ENCODE peak calls at places on chromosomes 2 and 18, in four cellular contexts. F is pancreas, D is fibroblast of pulmonary artery, K is tibial artery. O is an unnamed sample.
A peak's percentile ranks its signal among the peaks of the same experiment; 100 is the strongest.

GRCh38 chr2:105329197-105329554 is 359 bp downstream of the TGFBRAP1 start:
- DNase-seq in F (peak; percentile 54), D (no peak), K (no peak), O (peak; percentile 37)

GRCh38 chr2:214902273-214902672 is 92.8 kb upstream of the BARD1 start:
- DNase-seq in F (no peak), D (no peak), K (no peak), O (no peak)

GRCh38 chr18:45637546-45638327 is 22.5 kb downstream of the SLC14A2 start:
- DNase-seq in F (no peak), D (no peak), K (peak; percentile 45), O (no peak)

GRCh38 chr2:71067567-71068217 is 756 bp upstream of the NAGK start:
- DNase-seq in F (no peak), D (no peak), K (no peak), O (peak; percentile 37)

GRCh38 chr18:63342206-63342605 is 22.6 kb upstream of the BCL2 start:
- DNase-seq in F (no peak), D (peak; percentile 56), K (no peak), O (peak; percentile 53)

GRCh38 chr2:190528521-190529001 is 6.0 kb downstream of the NEMP2 start:
- DNase-seq in F (no peak), D (peak; percentile 87), K (no peak), O (no peak)

GRCh38 chr18:49690307-49690706 is 123.0 kb downstream of the ACAA2 start:
- DNase-seq in F (no peak), D (peak; percentile 95), K (no peak), O (no peak)

GRCh38 chr18:9869713-9870430 is 15.9 kb upstream of the TXNDC2 start:
- DNase-seq in F (no peak), D (peak; percentile 87), K (no peak), O (no peak)

GRCh38 chr18:48493856-48494255 is 45.0 kb upstream of the CTIF start:
- DNase-seq in F (no peak), D (peak; percentile 47), K (no peak), O (no peak)

GRCh38 chr2:15355386-15355785 is 205.7 kb downstream of the NBAS start:
- DNase-seq in F (no peak), D (no peak), K (no peak), O (no peak)

GRCh38 chr2:61196671-61197070 is 34.7 kb downstream of the C2orf74 start:
- DNase-seq in F (no peak), D (no peak), K (no peak), O (no peak)

GRCh38 chr2:144357623-144358400 is 162.1 kb downstream of the ZEB2 start:
- DNase-seq in F (no peak), D (peak; percentile 97), K (no peak), O (peak; percentile 50)

GRCh38 chr2:101577173-101577572 is 102.3 kb upstream of the RFX8 start:
- DNase-seq in F (no peak), D (peak; percentile 4), K (no peak), O (no peak)

GRCh38 chr2:9250498-9251153 is 44.0 kb downstream of the ASAP2 start:
- DNase-seq in F (no peak), D (no peak), K (no peak), O (no peak)

GRCh38 chr2:62198237-62198633 is 2.3 kb downstream of the B3GNT2 start:
- DNase-seq in F (no peak), D (no peak), K (no peak), O (no peak)

GRCh38 chr2:62195421-62196277 is at the start of gene B3GNT2:
- DNase-seq in F (peak; percentile 91), D (peak; percentile 68), K (peak; percentile 66), O (peak; percentile 86)

GRCh38 chr2:62196278-62196901 is 475 bp downstream of the B3GNT2 start:
- DNase-seq in F (peak; percentile 87), D (no peak), K (peak; percentile 36), O (peak; percentile 70)

GRCh38 chr2:62197609-62198236 is 1.8 kb downstream of the B3GNT2 start:
- DNase-seq in F (peak; percentile 72), D (no peak), K (no peak), O (peak; percentile 55)

DNA sequence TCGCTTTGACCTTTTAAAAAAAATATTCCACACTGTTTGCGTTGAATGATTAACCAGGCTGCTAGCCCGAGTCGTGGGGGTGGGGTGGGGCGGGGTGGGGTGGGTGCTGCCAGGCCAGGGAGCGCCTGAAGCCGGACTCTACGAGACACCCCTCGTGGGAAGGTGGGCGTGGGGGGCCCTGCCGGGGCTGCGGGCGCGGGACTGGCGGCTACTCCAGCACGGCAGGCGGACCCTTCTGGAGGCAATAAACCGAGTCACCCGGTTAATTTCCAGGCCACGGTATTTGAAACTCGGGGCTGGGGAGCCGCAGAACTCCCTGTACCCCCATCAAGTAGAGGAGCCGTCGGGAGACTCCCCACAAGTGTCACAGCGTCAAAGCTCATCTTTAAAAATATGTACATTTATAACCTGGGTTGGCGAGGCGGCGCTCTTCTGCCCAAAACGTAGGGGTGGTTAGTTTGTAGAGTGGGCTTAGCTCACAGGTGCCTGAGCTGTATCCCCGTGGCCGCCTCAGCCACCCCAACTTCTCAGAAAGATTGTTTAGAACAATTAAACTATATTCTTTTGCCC is 1.2 kb downstream of the B3GNT2 start:
- DNase-seq in F (peak; percentile 72), D (no peak), K (no peak), O (peak; percentile 72)
- TF ChIP-seq CTCF in F (no peak), D (peak; percentile 6), K (no peak), O (no peak)

GRCh38 chr2:208240641-208241209 is 14.1 kb downstream of the IDH1 start:
- DNase-seq in F (no peak), D (no peak), K (no peak), O (no peak)
- TF ChIP-seq CTCF in F (no peak), D (no peak), K (no peak), O (no peak)

GRCh38 chr2:130304726-130305125 is 38.0 kb upstream of the IMP4 start:
- DNase-seq in F (no peak), D (no peak), K (no peak), O (no peak)

GRCh38 chr2:130303142-130303541 is 39.6 kb upstream of the IMP4 start:
- DNase-seq in F (no peak), D (no peak), K (no peak), O (no peak)

GRCh38 chr2:130300258-130300969 is 42.3 kb upstream of the IMP4 start:
- DNase-seq in F (no peak), D (no peak), K (no peak), O (no peak)

GRCh38 chr2:130300970-130301348 is 41.7 kb upstream of the IMP4 start:
- DNase-seq in F (no peak), D (no peak), K (no peak), O (no peak)

DNA sequence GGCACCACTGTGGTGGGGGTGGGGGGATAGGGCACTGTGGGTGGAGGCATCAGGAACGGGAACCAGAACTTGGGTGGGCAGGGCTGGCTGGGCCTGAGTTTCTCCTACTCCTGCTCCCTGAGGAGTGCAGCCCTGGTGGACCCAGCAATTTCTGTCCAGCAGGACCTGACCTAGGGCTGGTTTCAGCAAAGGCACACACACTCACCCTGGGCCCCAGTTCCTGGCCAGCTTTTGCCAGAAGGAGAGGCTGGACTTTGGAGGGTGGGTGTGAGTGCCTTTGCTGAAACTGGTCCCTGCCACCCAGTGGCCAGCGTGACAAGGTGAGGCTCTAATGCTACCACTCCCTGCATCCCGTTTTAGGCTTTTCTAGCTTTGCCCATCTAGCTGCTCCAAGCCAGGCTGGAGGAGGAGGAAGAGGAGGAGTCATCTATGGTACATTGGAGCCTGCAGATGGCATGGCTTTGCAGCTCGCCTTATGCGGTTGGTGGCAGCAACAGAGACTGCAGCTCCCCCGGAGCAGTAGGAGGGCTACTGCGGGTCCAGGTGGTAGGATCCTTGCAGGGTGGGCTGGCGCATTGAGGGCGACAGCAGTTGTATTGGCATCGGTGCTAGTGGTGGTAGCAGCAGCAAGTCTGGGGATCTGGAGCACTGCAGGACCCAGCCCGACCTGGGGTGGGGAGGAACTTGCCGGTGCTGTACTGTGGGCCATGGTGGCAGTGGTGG is 40.4 kb upstream of the IMP4 start:
- DNase-seq in F (no peak), D (no peak), K (no peak), O (no peak)
- TF ChIP-seq CTCF in F (no peak), D (no peak), K (no peak), O (no peak)

GRCh38 chr2:182761903-182762302 is 45.8 kb downstream of the DNAJC10 start:
- DNase-seq in F (no peak), D (peak; percentile 78), K (peak; percentile 39), O (no peak)
- TF ChIP-seq CTCF in F (no peak), D (peak; percentile 34), K (no peak), O (no peak)

GRCh38 chr2:234136461-234136860 is 86.0 kb downstream of the SPP2 start:
- DNase-seq in F (no peak), D (no peak), K (no peak), O (peak; percentile 35)
- TF ChIP-seq CTCF in F (no peak), D (no peak), K (no peak), O (no peak)

GRCh38 chr18:26521617-26522016 is 26.7 kb downstream of the KCTD1 start:
- DNase-seq in F (no peak), D (no peak), K (no peak), O (no peak)

GRCh38 chr18:26511339-26512071 is 36.8 kb downstream of the KCTD1 start:
- DNase-seq in F (no peak), D (no peak), K (no peak), O (no peak)

GRCh38 chr18:26520974-26521373 is 27.4 kb downstream of the KCTD1 start:
- DNase-seq in F (no peak), D (no peak), K (no peak), O (no peak)

GRCh38 chr18:26515643-26516495 is 32.5 kb downstream of the KCTD1 start:
- DNase-seq in F (no peak), D (no peak), K (no peak), O (no peak)

DNA sequence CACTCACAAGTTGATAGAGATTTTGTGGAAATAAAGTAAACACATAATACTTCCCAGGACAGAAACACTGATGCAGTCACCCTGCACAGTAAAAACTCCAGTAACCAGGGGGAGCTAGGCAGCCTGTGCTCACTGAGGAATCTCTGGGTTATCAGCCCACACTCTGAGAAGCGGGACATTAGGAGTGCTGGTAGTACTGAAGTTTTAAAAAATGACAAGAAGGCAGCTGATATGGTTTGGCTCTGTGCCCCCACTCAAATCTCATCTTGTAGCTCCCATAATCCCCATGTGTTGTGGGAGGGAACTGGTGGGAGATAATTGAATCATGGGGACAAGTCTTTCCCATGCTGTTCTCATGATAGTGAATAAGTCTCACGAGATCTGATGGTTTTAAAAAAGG is 31.4 kb downstream of the KCTD1 start:
- DNase-seq in F (no peak), D (peak; percentile 17), K (no peak), O (no peak)
- TF ChIP-seq CTCF in F (no peak), D (peak; percentile 4), K (no peak), O (no peak)

DNA sequence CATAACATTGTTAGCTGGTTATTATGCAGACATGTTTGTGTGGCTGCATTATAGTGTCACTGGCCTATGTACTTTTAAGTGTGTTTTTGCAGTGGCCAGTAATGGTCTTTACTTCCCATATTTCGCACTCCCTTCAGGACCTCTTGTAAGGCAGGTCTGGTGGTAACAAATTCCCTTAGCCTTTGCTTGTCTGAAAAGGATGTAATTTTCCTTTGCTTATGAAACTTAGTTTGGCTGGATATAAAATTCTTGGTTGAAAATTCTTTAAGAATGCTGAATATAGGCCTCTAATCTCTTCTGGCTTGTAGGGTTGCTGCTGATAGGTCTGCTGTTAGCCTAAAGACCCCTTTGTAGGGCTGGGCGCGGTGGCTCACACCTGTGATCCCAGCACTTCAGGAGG is 34.7 kb downstream of the ZC3H8 start:
- DNase-seq in F (no peak), D (no peak), K (no peak), O (no peak)
- TF ChIP-seq CTCF in F (no peak), D (no peak), K (no peak), O (no peak)

O was measured in activated CD8-positive, alpha-beta T cell treated with anti-CD3 and anti-CD28 coated beads for 36 hours.